ENCODE peak calls at places on chromosomes 5 and 9, in seven cellular contexts. E is WTC11, B is stomach, H is GM06990, Z is foreskin fibroblast, M is right lobe of liver, G is coronary artery. R is an unnamed sample.

GRCh38 chr5:16585028-16585667 is 31.6 kb downstream of the RETREG1 start:
- DNase-seq in E (no peak), B (no peak), H (no peak), Z (no peak), M (no peak), G (no peak), R (no peak)

GRCh38 chr9:81588148-81588874 is 101.0 kb downstream of the TLE1 start:
- DNase-seq in E (no peak), B (peak; percentile 86), H (no peak), Z (peak; percentile 85), M (peak; percentile 89), G (peak; percentile 86), R (no peak)

GRCh38 chr5:86679529-86679928 is 61.8 kb downstream of the COX7C start:
- DNase-seq in E (no peak), B (peak; percentile 29), H (no peak), Z (peak; percentile 60), M (no peak), G (peak; percentile 73), R (no peak)

GRCh38 chr5:137580030-137580429 is 80.9 kb upstream of the SPOCK1 start:
- DNase-seq in E (peak; percentile 21), B (no peak), H (no peak), Z (no peak), M (no peak), G (no peak), R (no peak)

GRCh38 chr9:127698985-127699670 is 7.7 kb upstream of the CFAP157 start:
- DNase-seq in E (peak; percentile 95), B (peak; percentile 96), H (peak; percentile 78), Z (peak; percentile 98), M (peak; percentile 96), G (peak; percentile 99), R (peak; percentile 87)

GRCh38 chr5:154940772-154941620 is at the start of gene MRPL22:
- DNase-seq in E (peak; percentile 92), B (peak; percentile 95), H (peak; percentile 92), Z (peak; percentile 97), M (peak; percentile 92), G (peak; percentile 94), R (peak; percentile 93)

GRCh38 chr9:24602687-24603352 is 57.1 kb upstream of the IZUMO3 start:
- DNase-seq in E (no peak), B (no peak), H (no peak), Z (peak; percentile 0), M (no peak), G (no peak), R (no peak)

GRCh38 chr9:16824545-16825041 is 45.9 kb downstream of the BNC2 start:
- DNase-seq in E (no peak), B (no peak), H (no peak), Z (peak; percentile 45), M (no peak), G (no peak), R (no peak)

GRCh38 chr9:82021198-82021597 is 32.6 kb downstream of the SPATA31D1 start:
- DNase-seq in E (no peak), B (no peak), H (no peak), Z (peak; percentile 97), M (no peak), G (no peak), R (no peak)

GRCh38 chr5:57175586-57175985 is 1.7 kb downstream of the GPBP1 start:
- DNase-seq in E (no peak), B (no peak), H (no peak), Z (no peak), M (no peak), G (no peak), R (no peak)

GRCh38 chr5:83145882-83146331 is 68.6 kb downstream of the XRCC4 start:
- DNase-seq in E (no peak), B (no peak), H (no peak), Z (peak; percentile 27), M (no peak), G (no peak), R (no peak)

GRCh38 chr9:127506814-127507750 is 55.8 kb downstream of the LRSAM1 start:
- DNase-seq in E (no peak), B (no peak), H (no peak), Z (peak; percentile 64), M (no peak), G (no peak), R (no peak)

GRCh38 chr5:44245936-44246335 is 143.3 kb downstream of the FGF10 start:
- DNase-seq in E (no peak), B (no peak), H (no peak), Z (peak; percentile 3), M (no peak), G (no peak), R (no peak)

GRCh38 chr5:42715791-42716190 is 40.8 kb upstream of the CCDC152 start:
- DNase-seq in E (no peak), B (no peak), H (no peak), Z (peak; percentile 7), M (no peak), G (no peak), R (no peak)

DNA sequence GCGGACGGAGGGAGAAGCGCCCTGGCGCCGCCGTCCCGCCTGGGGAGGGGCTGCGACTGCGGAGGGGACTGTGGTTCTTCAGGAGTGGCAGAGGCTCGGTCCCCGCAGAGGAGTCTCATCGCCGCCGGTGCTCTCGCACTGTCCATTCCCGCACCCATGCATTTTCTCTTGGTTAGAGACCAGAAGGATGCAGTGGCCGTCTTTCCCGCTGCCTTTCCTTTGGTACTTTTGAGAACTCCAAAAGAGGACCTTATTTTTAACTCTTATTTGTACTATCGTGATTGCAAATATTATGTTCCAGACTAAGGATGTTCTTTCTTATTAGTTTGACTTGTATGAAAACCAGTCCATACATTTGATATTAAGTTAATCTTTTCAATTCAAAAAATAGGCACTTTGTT is 611 bp downstream of the ZFYVE16 start:
- DNase-seq in E (peak; percentile 81), B (peak; percentile 50), H (no peak), Z (peak; percentile 75), M (no peak), G (no peak), R (peak; percentile 68)
- TF ChIP-seq CTCF in E (no peak), B (peak; percentile 1), H (no peak), Z (peak; percentile 18), M (no peak), G (no peak), R (no peak)

DNA sequence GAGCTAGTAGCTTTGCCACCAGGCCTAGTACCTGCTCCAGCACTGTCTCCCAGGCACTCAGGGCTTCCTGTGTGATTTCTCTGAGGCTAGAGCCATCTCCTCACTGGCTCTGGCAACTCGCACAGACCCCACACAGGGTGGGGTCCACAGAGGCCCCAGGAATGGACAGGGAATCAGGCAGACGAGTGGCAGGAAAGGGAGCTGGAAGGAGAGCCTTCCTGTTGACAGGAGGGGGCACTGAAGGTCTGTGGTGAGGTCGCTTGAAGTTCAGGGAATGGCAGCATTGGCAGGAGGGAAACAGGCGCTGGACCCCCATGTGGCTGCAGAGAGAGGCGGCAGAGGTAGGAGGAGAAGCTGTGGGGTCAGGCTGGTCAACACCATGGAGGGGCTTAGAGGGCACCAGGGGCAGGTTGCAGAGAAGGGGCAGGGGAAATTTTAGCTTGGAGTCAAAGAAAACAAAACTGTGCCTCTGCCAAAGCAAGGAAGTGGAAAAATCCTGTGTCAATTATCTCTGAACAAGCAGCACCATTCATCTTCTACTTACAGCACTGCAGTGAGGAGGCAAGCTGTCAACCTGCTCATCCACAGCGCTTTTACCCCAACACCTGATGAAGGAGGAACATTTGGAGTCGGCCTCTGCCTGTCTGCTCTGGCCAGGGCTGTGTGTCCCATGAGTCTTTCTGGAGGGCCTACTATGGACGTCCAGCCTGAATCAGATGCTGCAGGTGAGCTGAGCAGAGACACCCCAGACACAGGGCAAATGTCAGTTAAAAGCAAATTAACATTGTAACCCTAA is 270.2 kb downstream of the FSTL4 start:
- DNase-seq in E (peak; percentile 29), B (no peak), H (no peak), Z (no peak), M (no peak), G (peak; percentile 67), R (no peak)
- TF ChIP-seq CTCF in E (no peak), B (no peak), H (no peak), Z (no peak), M (no peak), G (no peak), R (no peak)

DNA sequence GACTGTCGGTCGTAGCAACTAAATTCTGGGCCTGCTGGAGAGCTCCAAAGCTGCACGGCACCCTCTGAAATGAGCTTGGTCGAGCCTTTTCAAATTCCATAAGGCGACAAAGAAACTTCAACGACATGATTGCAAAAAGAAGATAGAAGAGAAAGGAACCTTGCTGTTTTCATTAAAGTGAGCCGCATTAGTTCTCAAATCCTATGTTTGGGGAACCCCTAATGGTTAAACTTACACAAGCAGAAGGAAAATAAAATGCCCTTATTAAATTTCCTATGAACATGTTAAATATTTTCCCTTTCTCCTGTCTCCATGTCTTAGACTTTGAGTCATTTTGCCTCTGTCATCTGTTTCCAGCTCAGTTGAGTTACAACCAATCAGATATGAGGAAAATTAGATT is 735.7 kb upstream of the WWC1 start:
- DNase-seq in E (no peak), B (no peak), H (no peak), Z (no peak), M (no peak), G (no peak), R (no peak)
- TF ChIP-seq CTCF in E (no peak), B (no peak), H (no peak), Z (no peak), M (no peak), G (no peak), R (no peak)

DNA sequence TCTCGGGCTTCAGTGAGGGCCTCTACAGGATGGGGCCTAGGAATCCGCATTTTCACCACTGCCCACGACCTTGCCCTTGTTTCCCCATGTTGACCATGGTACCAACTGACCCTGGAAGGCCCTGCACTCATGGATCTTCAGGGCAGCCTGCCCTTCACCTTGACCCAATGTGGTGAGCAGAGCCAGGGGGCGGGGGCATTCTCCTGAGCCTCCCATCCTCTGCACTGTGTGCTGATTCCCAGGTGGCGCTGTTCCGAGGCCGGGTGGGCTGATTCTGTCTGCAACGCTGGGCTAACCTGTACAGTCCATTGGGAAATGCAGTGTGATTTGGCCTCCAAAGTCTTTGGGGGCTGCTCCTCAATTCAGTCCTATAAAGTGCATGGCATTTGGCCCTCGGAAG is 68.7 kb downstream of the SHB start:
- DNase-seq in E (peak; percentile 36), B (no peak), H (no peak), Z (no peak), M (no peak), G (no peak), R (no peak)
- TF ChIP-seq CTCF in E (no peak), B (no peak), H (peak; percentile 23), Z (no peak), M (no peak), G (no peak), R (no peak)